ENCODE peak calls at places on chromosomes 13 and 19, in ten cellular contexts. One of them, this sample, is unnamed.

GRCh38 chr13:109383683-109384082 is 402.7 kb downstream of the IRS2 start:
- DNase-seq in PC-3: peak; percentile 54
- DNase-seq in fibroblast of lung: peak; percentile 55
- DNase-seq in psoas muscle: no peak
- DNase-seq in Caco-2: no peak
- DNase-seq in mammary epithelial cell: peak; percentile 90
- DNase-seq in GM12878: no peak
- DNase-seq in cardiac muscle cell: no peak
- DNase-seq in left ventricle myocardium inferior: no peak
- DNase-seq in BE2C: no peak
- DNase-seq in this sample: no peak

GRCh38 chr19:48933382-48933932 is at the start of gene DHDH:
- DNase-seq in left ventricle myocardium inferior: peak; percentile 67
- DNase-seq in psoas muscle: peak; percentile 55
- DNase-seq in BE2C: peak; percentile 77
- DNase-seq in mammary epithelial cell: peak; percentile 97
- DNase-seq in GM12878: peak; percentile 26
- DNase-seq in PC-3: peak; percentile 93
- DNase-seq in fibroblast of lung: peak; percentile 33
- DNase-seq in Caco-2: peak; percentile 95
- DNase-seq in cardiac muscle cell: peak; percentile 92
- DNase-seq in this sample: peak; percentile 79

GRCh38 chr19:2469102-2469914 is 6.6 kb upstream of the GADD45B start:
- DNase-seq in cardiac muscle cell: no peak
- DNase-seq in GM12878: no peak
- DNase-seq in PC-3: peak; percentile 67
- DNase-seq in left ventricle myocardium inferior: no peak
- DNase-seq in BE2C: no peak
- DNase-seq in mammary epithelial cell: peak; percentile 69
- DNase-seq in fibroblast of lung: peak; percentile 58
- DNase-seq in psoas muscle: peak; percentile 60
- DNase-seq in Caco-2: no peak
- DNase-seq in this sample: no peak

GRCh38 chr13:111272117-111272516 is 48.3 kb upstream of the TEX29 start:
- DNase-seq in mammary epithelial cell: no peak
- DNase-seq in left ventricle myocardium inferior: no peak
- DNase-seq in GM12878: no peak
- DNase-seq in fibroblast of lung: no peak
- DNase-seq in BE2C: no peak
- DNase-seq in PC-3: no peak
- DNase-seq in cardiac muscle cell: no peak
- DNase-seq in Caco-2: no peak
- DNase-seq in psoas muscle: no peak
- DNase-seq in this sample: no peak

GRCh38 chr19:32876919-32877285 is 7.3 kb upstream of the SLC7A9 start:
- DNase-seq in mammary epithelial cell: no peak
- DNase-seq in left ventricle myocardium inferior: no peak
- DNase-seq in psoas muscle: no peak
- DNase-seq in PC-3: peak; percentile 83
- DNase-seq in BE2C: no peak
- DNase-seq in fibroblast of lung: no peak
- DNase-seq in cardiac muscle cell: no peak
- DNase-seq in GM12878: no peak
- DNase-seq in Caco-2: no peak
- DNase-seq in this sample: no peak

GRCh38 chr13:110302986-110303385 is 4.0 kb downstream of the COL4A1 start:
- DNase-seq in fibroblast of lung: no peak
- DNase-seq in psoas muscle: no peak
- DNase-seq in Caco-2: no peak
- DNase-seq in left ventricle myocardium inferior: no peak
- DNase-seq in BE2C: no peak
- DNase-seq in mammary epithelial cell: no peak
- DNase-seq in PC-3: no peak
- DNase-seq in cardiac muscle cell: no peak
- DNase-seq in GM12878: no peak
- DNase-seq in this sample: peak; percentile 29

GRCh38 chr19:42442833-42443232 is at the start of gene CXCL17:
- DNase-seq in BE2C: no peak
- DNase-seq in fibroblast of lung: no peak
- DNase-seq in psoas muscle: no peak
- DNase-seq in mammary epithelial cell: no peak
- DNase-seq in PC-3: peak; percentile 4
- DNase-seq in cardiac muscle cell: no peak
- DNase-seq in GM12878: no peak
- DNase-seq in left ventricle myocardium inferior: no peak
- DNase-seq in Caco-2: no peak
- DNase-seq in this sample: no peak

GRCh38 chr13:33537691-33538090 is 252.1 kb upstream of the STARD13 start:
- DNase-seq in cardiac muscle cell: no peak
- DNase-seq in psoas muscle: no peak
- DNase-seq in PC-3: no peak
- DNase-seq in left ventricle myocardium inferior: no peak
- DNase-seq in GM12878: no peak
- DNase-seq in BE2C: no peak
- DNase-seq in Caco-2: no peak
- DNase-seq in fibroblast of lung: no peak
- DNase-seq in mammary epithelial cell: no peak
- DNase-seq in this sample: no peak

GRCh38 chr19:9936151-9937000 is at the start of gene OLFM2:
- DNase-seq in fibroblast of lung: no peak
- DNase-seq in mammary epithelial cell: no peak
- DNase-seq in Caco-2: no peak
- DNase-seq in GM12878: no peak
- DNase-seq in cardiac muscle cell: peak; percentile 55
- DNase-seq in left ventricle myocardium inferior: peak; percentile 34
- DNase-seq in psoas muscle: peak; percentile 40
- DNase-seq in BE2C: peak; percentile 57
- DNase-seq in PC-3: no peak
- DNase-seq in this sample: no peak

GRCh38 chr13:73922728-73923393 is 211.3 kb downstream of the KLF12 start:
- DNase-seq in cardiac muscle cell: no peak
- DNase-seq in psoas muscle: no peak
- DNase-seq in fibroblast of lung: no peak
- DNase-seq in BE2C: peak; percentile 17
- DNase-seq in Caco-2: no peak
- DNase-seq in GM12878: no peak
- DNase-seq in left ventricle myocardium inferior: no peak
- DNase-seq in mammary epithelial cell: no peak
- DNase-seq in PC-3: peak; percentile 22
- DNase-seq in this sample: no peak

GRCh38 chr13:49084961-49085360 is 109.2 kb downstream of the FNDC3A start:
- DNase-seq in cardiac muscle cell: no peak
- DNase-seq in left ventricle myocardium inferior: no peak
- DNase-seq in mammary epithelial cell: peak; percentile 45
- DNase-seq in Caco-2: no peak
- DNase-seq in GM12878: no peak
- DNase-seq in BE2C: no peak
- DNase-seq in psoas muscle: no peak
- DNase-seq in fibroblast of lung: no peak
- DNase-seq in PC-3: no peak
- DNase-seq in this sample: no peak

GRCh38 chr13:111474136-111475002 is 153.9 kb downstream of the TEX29 start:
- DNase-seq in cardiac muscle cell: peak; percentile 56
- DNase-seq in mammary epithelial cell: peak; percentile 19
- DNase-seq in Caco-2: no peak
- DNase-seq in fibroblast of lung: peak; percentile 57
- DNase-seq in GM12878: no peak
- DNase-seq in PC-3: peak; percentile 55
- DNase-seq in psoas muscle: no peak
- DNase-seq in BE2C: no peak
- DNase-seq in left ventricle myocardium inferior: no peak
- DNase-seq in this sample: no peak

GRCh38 chr13:60990032-60990733 is 425.5 kb downstream of the PCDH20 start:
- DNase-seq in cardiac muscle cell: no peak
- DNase-seq in mammary epithelial cell: no peak
- DNase-seq in BE2C: no peak
- DNase-seq in psoas muscle: no peak
- DNase-seq in GM12878: no peak
- DNase-seq in left ventricle myocardium inferior: no peak
- DNase-seq in Caco-2: no peak
- DNase-seq in fibroblast of lung: no peak
- DNase-seq in PC-3: peak; percentile 56
- DNase-seq in this sample: no peak

GRCh38 chr19:49591731-49592485 is 926 bp downstream of the PRR12 start:
- DNase-seq in psoas muscle: peak; percentile 40
- DNase-seq in BE2C: peak; percentile 53
- DNase-seq in GM12878: no peak
- DNase-seq in Caco-2: peak; percentile 57
- DNase-seq in mammary epithelial cell: peak; percentile 47
- DNase-seq in left ventricle myocardium inferior: peak; percentile 40
- DNase-seq in cardiac muscle cell: peak; percentile 49
- DNase-seq in PC-3: peak; percentile 57
- DNase-seq in fibroblast of lung: peak; percentile 38
- DNase-seq in this sample: peak; percentile 74

GRCh38 chr13:95099541-95099940 is 201.7 kb downstream of the ABCC4 start:
- DNase-seq in PC-3: peak; percentile 93
- DNase-seq in fibroblast of lung: peak; percentile 66
- DNase-seq in GM12878: no peak
- DNase-seq in Caco-2: no peak
- DNase-seq in cardiac muscle cell: no peak
- DNase-seq in psoas muscle: no peak
- DNase-seq in left ventricle myocardium inferior: no peak
- DNase-seq in BE2C: no peak
- DNase-seq in mammary epithelial cell: peak; percentile 10
- DNase-seq in this sample: no peak

GRCh38 chr19:29620931-29621351 is 14.9 kb downstream of the POP4 start:
- DNase-seq in BE2C: no peak
- DNase-seq in psoas muscle: no peak
- DNase-seq in cardiac muscle cell: no peak
- DNase-seq in fibroblast of lung: no peak
- DNase-seq in Caco-2: no peak
- DNase-seq in GM12878: no peak
- DNase-seq in mammary epithelial cell: no peak
- DNase-seq in left ventricle myocardium inferior: no peak
- DNase-seq in PC-3: no peak
- DNase-seq in this sample: no peak

GRCh38 chr19:52069653-52070052 is 21.0 kb upstream of the ZNF432 start:
- DNase-seq in Caco-2: no peak
- DNase-seq in mammary epithelial cell: no peak
- DNase-seq in GM12878: no peak
- DNase-seq in fibroblast of lung: no peak
- DNase-seq in PC-3: no peak
- DNase-seq in psoas muscle: no peak
- DNase-seq in cardiac muscle cell: no peak
- DNase-seq in left ventricle myocardium inferior: no peak
- DNase-seq in BE2C: no peak
- DNase-seq in this sample: no peak

GRCh38 chr19:52065399-52065798 is 16.8 kb upstream of the ZNF432 start:
- DNase-seq in GM12878: no peak
- DNase-seq in mammary epithelial cell: no peak
- DNase-seq in left ventricle myocardium inferior: no peak
- DNase-seq in cardiac muscle cell: no peak
- DNase-seq in psoas muscle: no peak
- DNase-seq in BE2C: no peak
- DNase-seq in fibroblast of lung: no peak
- DNase-seq in Caco-2: no peak
- DNase-seq in PC-3: no peak
- DNase-seq in this sample: no peak

GRCh38 chr19:52066258-52066866 is 17.7 kb upstream of the ZNF432 start:
- DNase-seq in mammary epithelial cell: no peak
- DNase-seq in cardiac muscle cell: no peak
- DNase-seq in GM12878: no peak
- DNase-seq in Caco-2: no peak
- DNase-seq in left ventricle myocardium inferior: no peak
- DNase-seq in BE2C: no peak
- DNase-seq in PC-3: no peak
- DNase-seq in fibroblast of lung: no peak
- DNase-seq in psoas muscle: no peak
- DNase-seq in this sample: no peak

GRCh38 chr19:52070496-52070895 is 21.9 kb upstream of the ZNF432 start:
- DNase-seq in GM12878: no peak
- DNase-seq in psoas muscle: no peak
- DNase-seq in fibroblast of lung: peak; percentile 48
- DNase-seq in left ventricle myocardium inferior: no peak
- DNase-seq in BE2C: no peak
- DNase-seq in cardiac muscle cell: no peak
- DNase-seq in Caco-2: no peak
- DNase-seq in PC-3: peak; percentile 63
- DNase-seq in mammary epithelial cell: peak; percentile 3
- DNase-seq in this sample: no peak
- H3K4me1 ChIP-seq in GM12878: no peaks in the 10 kb centered on the region
- H3K4me1 ChIP-seq in psoas muscle: no peaks in the 10 kb centered on the region
- H3K4me1 ChIP-seq in fibroblast of lung: no peaks in the 10 kb centered on the region
- H3K4me1 ChIP-seq in left ventricle myocardium inferior: no peaks in the 10 kb centered on the region
- H3K4me1 ChIP-seq in BE2C: no peaks in the 10 kb centered on the region
- H3K4me1 ChIP-seq in cardiac muscle cell: no peaks in the 10 kb centered on the region
- H3K4me1 ChIP-seq in Caco-2: no peaks in the 10 kb centered on the region
- H3K4me1 ChIP-seq in PC-3: no peaks in the 10 kb centered on the region
- H3K4me1 ChIP-seq in mammary epithelial cell: no peaks in the 10 kb centered on the region
- H3K4me1 ChIP-seq in this sample: no peaks in the 10 kb centered on the region

GRCh38 chr13:56356690-56357089 is 784.0 kb upstream of the PRR20A start:
- DNase-seq in Caco-2: no peak
- DNase-seq in GM12878: no peak
- DNase-seq in BE2C: no peak
- DNase-seq in PC-3: peak; percentile 1
- DNase-seq in fibroblast of lung: no peak
- DNase-seq in left ventricle myocardium inferior: no peak
- DNase-seq in mammary epithelial cell: no peak
- DNase-seq in psoas muscle: no peak
- DNase-seq in cardiac muscle cell: no peak
- DNase-seq in this sample: no peak
- H3K4me1 ChIP-seq in Caco-2: no peaks in the 10 kb centered on the region
- H3K4me1 ChIP-seq in GM12878: no peaks in the 10 kb centered on the region
- H3K4me1 ChIP-seq in BE2C: peaks cover 9% of the 10 kb centered on the region
- H3K4me1 ChIP-seq in PC-3: no peaks in the 10 kb centered on the region
- H3K4me1 ChIP-seq in fibroblast of lung: no peaks in the 10 kb centered on the region
- H3K4me1 ChIP-seq in left ventricle myocardium inferior: no peaks in the 10 kb centered on the region
- H3K4me1 ChIP-seq in mammary epithelial cell: no peaks in the 10 kb centered on the region
- H3K4me1 ChIP-seq in psoas muscle: no peaks in the 10 kb centered on the region
- H3K4me1 ChIP-seq in cardiac muscle cell: no peaks in the 10 kb centered on the region
- H3K4me1 ChIP-seq in this sample: no peaks in the 10 kb centered on the region

GRCh38 chr19:16373539-16373938 is 48.9 kb downstream of the KLF2 start:
- DNase-seq in GM12878: no peak
- DNase-seq in psoas muscle: peak; percentile 65
- DNase-seq in mammary epithelial cell: no peak
- DNase-seq in cardiac muscle cell: no peak
- DNase-seq in fibroblast of lung: peak; percentile 94
- DNase-seq in Caco-2: no peak
- DNase-seq in PC-3: no peak
- DNase-seq in BE2C: no peak
- DNase-seq in left ventricle myocardium inferior: peak; percentile 16
- DNase-seq in this sample: peak; percentile 85
- H3K4me1 ChIP-seq in GM12878: peaks cover 50% of the 10 kb centered on the region
- H3K4me1 ChIP-seq in psoas muscle: peaks cover 8% of the 10 kb centered on the region
- H3K4me1 ChIP-seq in mammary epithelial cell: no peaks in the 10 kb centered on the region
- H3K4me1 ChIP-seq in cardiac muscle cell: peaks cover 13% of the 10 kb centered on the region
- H3K4me1 ChIP-seq in fibroblast of lung: peaks cover 30% of the 10 kb centered on the region
- H3K4me1 ChIP-seq in Caco-2: no peaks in the 10 kb centered on the region
- H3K4me1 ChIP-seq in PC-3: no peaks in the 10 kb centered on the region
- H3K4me1 ChIP-seq in BE2C: no peaks in the 10 kb centered on the region
- H3K4me1 ChIP-seq in left ventricle myocardium inferior: peaks cover 64% of the 10 kb centered on the region
- H3K4me1 ChIP-seq in this sample: no peaks in the 10 kb centered on the region

DNA sequence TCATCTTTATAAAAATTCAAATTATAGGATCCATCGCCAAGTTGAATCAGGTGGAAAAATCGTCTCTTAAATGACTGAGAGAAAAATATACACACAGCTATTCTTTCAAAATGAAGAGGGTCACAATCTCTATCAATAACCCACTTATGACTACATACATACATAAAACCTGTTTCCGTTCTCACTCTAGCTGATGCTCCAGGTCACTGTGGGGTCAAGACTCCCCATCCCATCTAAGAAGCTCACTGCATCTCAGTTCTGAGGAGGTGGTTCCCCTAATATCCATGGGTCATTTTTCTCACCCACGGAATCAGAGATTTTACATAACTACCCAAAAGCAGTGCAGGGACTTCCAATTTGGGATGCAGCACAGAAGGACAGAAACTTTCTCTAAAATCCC is 56.8 kb downstream of the DOCK9 start:
- DNase-seq in GM12878: no peak
- DNase-seq in Caco-2: no peak
- DNase-seq in BE2C: no peak
- DNase-seq in fibroblast of lung: no peak
- DNase-seq in left ventricle myocardium inferior: no peak
- DNase-seq in psoas muscle: no peak
- DNase-seq in PC-3: no peak
- DNase-seq in cardiac muscle cell: no peak
- DNase-seq in mammary epithelial cell: no peak
- DNase-seq in this sample: no peak
- H3K4me1 ChIP-seq in GM12878: no peaks in the 10 kb centered on the region
- H3K4me1 ChIP-seq in Caco-2: peaks cover 21% of the 10 kb centered on the region
- H3K4me1 ChIP-seq in BE2C: no peaks in the 10 kb centered on the region
- H3K4me1 ChIP-seq in fibroblast of lung: no peaks in the 10 kb centered on the region
- H3K4me1 ChIP-seq in left ventricle myocardium inferior: peaks cover 84% of the 10 kb centered on the region
- H3K4me1 ChIP-seq in psoas muscle: peaks cover 4% of the 10 kb centered on the region
- H3K4me1 ChIP-seq in PC-3: no peaks in the 10 kb centered on the region
- H3K4me1 ChIP-seq in cardiac muscle cell: peaks cover 10% of the 10 kb centered on the region
- H3K4me1 ChIP-seq in mammary epithelial cell: no peaks in the 10 kb centered on the region
- H3K4me1 ChIP-seq in this sample: no peaks in the 10 kb centered on the region